ENCODE peak calls at places on chromosome 19, in six cellular contexts. R is activated T-cell treated with anti-CD3 and anti-CD28 coated beads for 1 hour; S is activated CD4-positive, alpha-beta T cell treated with anti-CD3 and anti-CD28 coated beads, Interleukin-2, amount 50 U/mL, for 48 hours; Q is EL; P is effector CD4-positive, alpha-beta T cell; N is T-helper 1 cell. I is an unnamed sample.

GRCh38 chr19:2578391-2578826 is 102.5 kb downstream of the GADD45B start:
- DNase-seq in R (no peak), S (no peak), Q (peak; percentile 76), P (no peak), N (no peak), I (no peak)

GRCh38 chr19:11530432-11530831 is 1.5 kb upstream of the ECSIT start:
- DNase-seq in R (no peak), S (peak; percentile 65), Q (peak; percentile 68), P (no peak), N (no peak), I (peak; percentile 9)

GRCh38 chr19:16342002-16342715 is 17.5 kb downstream of the KLF2 start:
- DNase-seq in R (no peak), S (peak; percentile 72), Q (no peak), P (no peak), N (no peak), I (no peak)

GRCh38 chr19:50358483-50359431 is 6.7 kb downstream of the NAPSA start:
- DNase-seq in R (peak; percentile 69), S (peak; percentile 74), Q (peak; percentile 14), P (peak; percentile 70), N (peak; percentile 56), I (peak; percentile 76)

GRCh38 chr19:5345895-5346386 is 5.3 kb upstream of the PTPRS start:
- DNase-seq in R (no peak), S (no peak), Q (peak; percentile 67), P (no peak), N (no peak), I (no peak)

GRCh38 chr19:13401388-13401787 is 104.9 kb downstream of the CACNA1A start:
- DNase-seq in R (no peak), S (peak; percentile 2), Q (peak; percentile 36), P (no peak), N (no peak), I (no peak)

GRCh38 chr19:3604987-3605343 is 1.7 kb downstream of the TBXA2R start:
- DNase-seq in R (no peak), S (peak; percentile 20), Q (no peak), P (no peak), N (no peak), I (no peak)

GRCh38 chr19:6222884-6223283 is 56.9 kb downstream of the MLLT1 start:
- DNase-seq in R (no peak), S (no peak), Q (no peak), P (no peak), N (no peak), I (no peak)

GRCh38 chr19:51514866-51515481 is 13.4 kb upstream of the SIGLEC12 start:
- DNase-seq in R (no peak), S (no peak), Q (peak; percentile 51), P (no peak), N (no peak), I (peak; percentile 19)

GRCh38 chr19:33557720-33558119 is 36.1 kb upstream of the PEPD start:
- DNase-seq in R (no peak), S (no peak), Q (no peak), P (no peak), N (no peak), I (no peak)

GRCh38 chr19:36054733-36055686 is at the start of gene WDR62:
- DNase-seq in R (peak; percentile 92), S (peak; percentile 97), Q (peak; percentile 94), P (peak; percentile 90), N (peak; percentile 85), I (no peak)

GRCh38 chr19:858868-859843 is at the start of gene CFD:
- DNase-seq in R (no peak), S (no peak), Q (no peak), P (no peak), N (no peak), I (no peak)

GRCh38 chr19:53019684-53020083 is 6.0 kb downstream of the ERVV-1 start:
- DNase-seq in R (no peak), S (peak; percentile 8), Q (no peak), P (no peak), N (no peak), I (no peak)

GRCh38 chr19:4059931-4060620 is 6.6 kb downstream of the ZBTB7A start:
- DNase-seq in R (peak; percentile 30), S (peak; percentile 67), Q (no peak), P (peak; percentile 37), N (peak; percentile 53), I (peak; percentile 58)

GRCh38 chr19:41436664-41436951 is 3.1 kb downstream of the DMAC2 start:
- DNase-seq in R (no peak), S (no peak), Q (no peak), P (no peak), N (no peak), I (no peak)

GRCh38 chr19:18737954-18738351 is 53.2 kb downstream of the COMP start:
- DNase-seq in R (no peak), S (no peak), Q (no peak), P (no peak), N (no peak), I (no peak)

GRCh38 chr19:19461671-19462622 is 53.4 kb downstream of the TSSK6 start:
- DNase-seq in R (no peak), S (no peak), Q (no peak), P (no peak), N (no peak), I (no peak)

GRCh38 chr19:45729774-45730388 is 815 bp downstream of the FBXO46 start:
- DNase-seq in R (no peak), S (peak; percentile 49), Q (peak; percentile 22), P (no peak), N (no peak), I (no peak)

GRCh38 chr19:4342421-4343055 is 824 bp upstream of the MPND start:
- DNase-seq in R (peak; percentile 83), S (peak; percentile 94), Q (peak; percentile 100), P (peak; percentile 86), N (peak; percentile 84), I (peak; percentile 97)

GRCh38 chr19:46000497-46001246 is 5.4 kb downstream of the CCDC61 start:
- DNase-seq in R (peak; percentile 68), S (peak; percentile 66), Q (no peak), P (peak; percentile 62), N (peak; percentile 57), I (peak; percentile 68)

GRCh38 chr19:13985771-13986347 is 20.3 kb downstream of the RFX1 start:
- DNase-seq in R (no peak), S (no peak), Q (no peak), P (no peak), N (no peak), I (no peak)

GRCh38 chr19:30116984-30117555 is 175.0 kb downstream of the URI1 start:
- DNase-seq in R (no peak), S (no peak), Q (no peak), P (no peak), N (no peak), I (no peak)

GRCh38 chr19:55069137-55069858 is 6.3 kb upstream of the RDH13 start:
- DNase-seq in R (no peak), S (no peak), Q (no peak), P (no peak), N (no peak), I (peak; percentile 12)

GRCh38 chr19:15622991-15623390 is 8.0 kb downstream of the CYP4F8 start:
- DNase-seq in R (no peak), S (no peak), Q (no peak), P (no peak), N (no peak), I (no peak)

GRCh38 chr19:39502640-39503417 is 4.1 kb downstream of the DLL3 start:
- DNase-seq in R (peak; percentile 64), S (peak; percentile 77), Q (peak; percentile 64), P (peak; percentile 64), N (peak; percentile 61), I (peak; percentile 77)

GRCh38 chr19:19342086-19343015 is 21.7 kb downstream of the MAU2 start:
- DNase-seq in R (no peak), S (peak; percentile 20), Q (peak; percentile 46), P (no peak), N (no peak), I (no peak)

GRCh38 chr19:40191836-40192646 is 815 bp downstream of the MAP3K10 start:
- DNase-seq in R (no peak), S (peak; percentile 30), Q (peak; percentile 38), P (peak; percentile 8), N (no peak), I (no peak)

GRCh38 chr19:39765091-39766076 is 13.3 kb upstream of the LEUTX start:
- DNase-seq in R (peak; percentile 28), S (peak; percentile 61), Q (peak; percentile 50), P (peak; percentile 27), N (no peak), I (peak; percentile 4)

GRCh38 chr19:47330466-47330869 is 1.5 kb upstream of the C5AR2 start:
- DNase-seq in R (no peak), S (no peak), Q (no peak), P (no peak), N (no peak), I (no peak)

GRCh38 chr19:45404557-45405434 is at the start of gene PPP1R13L:
- DNase-seq in R (no peak), S (peak; percentile 81), Q (peak; percentile 80), P (peak; percentile 37), N (no peak), I (no peak)

GRCh38 chr19:56383826-56384605 is 9.3 kb downstream of the ZNF582 start:
- DNase-seq in R (no peak), S (no peak), Q (peak; percentile 58), P (no peak), N (no peak), I (no peak)

GRCh38 chr19:51294211-51294976 is 17.1 kb upstream of the IGLON5 start:
- DNase-seq in R (no peak), S (no peak), Q (no peak), P (no peak), N (no peak), I (no peak)

GRCh38 chr19:54136086-54136863 is 1.3 kb upstream of the CNOT3 start:
- DNase-seq in R (no peak), S (no peak), Q (no peak), P (no peak), N (no peak), I (no peak)

GRCh38 chr19:39413269-39413902 is 917 bp downstream of the PLEKHG2 start:
- DNase-seq in R (no peak), S (peak; percentile 33), Q (peak; percentile 62), P (peak; percentile 33), N (no peak), I (no peak)

GRCh38 chr19:46303702-46304397 is 7.0 kb downstream of the HIF3A start:
- DNase-seq in R (no peak), S (peak; percentile 6), Q (no peak), P (no peak), N (no peak), I (no peak)

GRCh38 chr19:35935911-35936737 is at the start of gene LRFN3:
- DNase-seq in R (peak; percentile 40), S (peak; percentile 78), Q (peak; percentile 72), P (no peak), N (no peak), I (peak; percentile 27)

I was measured in central memory CD4-positive, alpha-beta T cell.